ENCODE peak calls at places on chromosomes 3 and 15, in nine cellular contexts. Y is GM10248, Z is cardiac fibroblast, X is activated T-cell treated with anti-CD3 and anti-CD28 coated beads for 1 hour, R is pons, T is HS-27A, A is foreskin fibroblast, U is A172, V is T-helper 2 cell. P is an unnamed sample.

GRCh38 chr3:167958141-167958540 is 137.6 kb downstream of the GOLIM4 start:
- DNase-seq in R (no peak), X (no peak), T (no peak), Z (no peak), U (no peak), Y (no peak), V (no peak), A (no peak), P (no peak)

GRCh38 chr3:143171656-143172055 is 52.1 kb downstream of the CHST2 start:
- DNase-seq in A (peak), Z (peak), T (no peak), X (no peak), R (no peak), U (no peak), V (no peak), Y (no peak), P (no peak)

GRCh38 chr3:426056-426455 is 229.5 kb downstream of the CHL1 start:
- DNase-seq in Z (no peak), U (no peak), A (no peak), V (no peak), R (no peak), Y (no peak), T (no peak), X (no peak), P (no peak)

GRCh38 chr3:81782585-81782984 is 21.1 kb upstream of the GBE1 start:
- DNase-seq in U (no peak), R (no peak), V (no peak), Z (no peak), X (no peak), Y (no peak), T (no peak), A (no peak), P (no peak)

GRCh38 chr15:91844928-91845327 is 8.6 kb upstream of the SLCO3A1 start:
- DNase-seq in Y (no peak), T (no peak), U (no peak), Z (no peak), X (no peak), V (no peak), R (no peak), A (no peak), P (no peak)

GRCh38 chr3:50238549-50239026 is 2.6 kb downstream of the GNAI2 start:
- DNase-seq in A (peak), T (no peak), Y (no peak), Z (peak), X (no peak), V (no peak), U (peak), R (peak), P (no peak)

GRCh38 chr3:72161870-72162617 is 377.1 kb upstream of the PROK2 start:
- DNase-seq in T (no peak), V (no peak), U (peak), R (no peak), X (no peak), Z (peak), A (no peak), Y (no peak), P (no peak)

GRCh38 chr3:13176445-13176844 is 103.2 kb upstream of the IQSEC1 start:
- DNase-seq in A (no peak), X (no peak), V (no peak), Y (no peak), R (no peak), T (no peak), Z (no peak), U (no peak), P (no peak)

GRCh38 chr15:95843241-95843851 is 487.2 kb upstream of the NR2F2 start:
- DNase-seq in X (no peak), U (peak), T (no peak), A (peak), Z (peak), Y (no peak), R (peak), V (no peak), P (no peak)

GRCh38 chr15:89836255-89837133 is 21.8 kb upstream of the ANPEP start:
- DNase-seq in R (peak), Y (no peak), V (no peak), A (peak), Z (peak), U (peak), T (peak), X (no peak), P (no peak)

GRCh38 chr3:28617821-28618220 is 269.2 kb upstream of the AZI2 start:
- DNase-seq in T (no peak), U (no peak), V (no peak), R (no peak), Y (no peak), Z (no peak), A (no peak), X (no peak), P (no peak)

GRCh38 chr3:76307556-76307955 is 522.2 kb upstream of the ZNF717 start:
- DNase-seq in T (peak), Z (peak), U (no peak), Y (no peak), X (no peak), R (no peak), V (no peak), A (no peak), P (no peak)

GRCh38 chr15:34217587-34218225 is 7.1 kb upstream of the EMC4 start:
- DNase-seq in Z (peak), T (no peak), U (peak), V (no peak), R (no peak), A (peak), X (no peak), Y (no peak), P (no peak)

GRCh38 chr15:101447561-101448071 is 41.9 kb downstream of the PCSK6 start:
- DNase-seq in Y (no peak), X (no peak), Z (no peak), A (no peak), V (no peak), U (no peak), T (no peak), R (no peak), P (no peak)

GRCh38 chr3:138196023-138196422 is 8.9 kb downstream of the ARMC8 start:
- DNase-seq in Z (no peak), T (no peak), V (no peak), R (no peak), Y (no peak), U (no peak), A (no peak), X (no peak), P (no peak)

GRCh38 chr15:82647835-82648256 is 683 bp upstream of the CPEB1 start:
- DNase-seq in U (peak), T (no peak), V (peak), R (no peak), A (no peak), Z (no peak), Y (peak), X (peak), P (no peak)

GRCh38 chr15:74138642-74139041 is 8.3 kb downstream of the ISLR2 start:
- DNase-seq in X (no peak), V (no peak), A (no peak), Z (no peak), U (no peak), T (no peak), R (no peak), Y (no peak), P (no peak)

GRCh38 chr3:66495633-66496032 is 5.2 kb downstream of the LRIG1 start:
- DNase-seq in U (no peak), Z (no peak), Y (no peak), X (no peak), V (no peak), R (no peak), A (no peak), T (no peak), P (no peak)